ENCODE peak calls at places on chromosomes 11 and 22, in seven cellular contexts. S is HCT116, O is GM23248, K is fibroblast of lung, T is HepG2, B is neural progenitor cell, Q is MM.1S. W is an unnamed sample.

GRCh38 chr22:37270928-37271650 is 11.2 kb upstream of the CYTH4 start:
- DNase-seq in K (peak), T (no peak), Q (no peak), O (peak), B (no peak), S (no peak), W (peak)

GRCh38 chr11:114082767-114083181 is 23.3 kb downstream of the ZBTB16 start:
- DNase-seq in Q (no peak), T (no peak), B (no peak), O (no peak), S (no peak), K (no peak), W (no peak)

GRCh38 chr22:19109198-19110063 is 12.8 kb downstream of the DGCR2 start:
- DNase-seq in B (no peak), O (peak), S (no peak), K (peak), T (peak), Q (peak), W (peak)

GRCh38 chr22:44523981-44524759 is 26.1 kb upstream of the RTL6 start:
- DNase-seq in Q (no peak), O (peak), K (peak), S (no peak), B (no peak), T (no peak), W (peak)

GRCh38 chr11:11558352-11558751 is 63.5 kb downstream of the GALNT18 start:
- DNase-seq in S (no peak), O (no peak), K (no peak), T (no peak), Q (no peak), B (no peak), W (no peak)

GRCh38 chr11:1470681-1471611 is 15.6 kb downstream of the MOB2 start:
- DNase-seq in T (no peak), B (no peak), O (no peak), S (no peak), Q (no peak), K (no peak), W (no peak)

GRCh38 chr11:12087075-12087775 is 23.2 kb upstream of the MICAL2 start:
- DNase-seq in O (peak), B (no peak), T (no peak), S (peak), Q (peak), K (peak), W (peak)

GRCh38 chr11:103534959-103535358 is 425.7 kb downstream of the DYNC2H1 start:
- DNase-seq in S (no peak), B (no peak), Q (no peak), O (no peak), K (no peak), T (no peak), W (no peak)

GRCh38 chr11:130737041-130737830 is 179.0 kb downstream of the SNX19 start:
- DNase-seq in B (no peak), O (no peak), Q (no peak), S (no peak), K (peak), T (no peak), W (peak)

GRCh38 chr11:5390210-5390609 is 6.6 kb downstream of the OR51M1 start:
- DNase-seq in K (no peak), T (no peak), B (no peak), O (no peak), Q (no peak), S (no peak), W (no peak)

GRCh38 chr11:63670077-63670737 is 969 bp downstream of the ATL3 start:
- DNase-seq in O (peak), S (no peak), Q (no peak), B (no peak), T (no peak), K (no peak), W (peak)

GRCh38 chr22:50015451-50016307 is 3.1 kb upstream of the IL17REL start:
- DNase-seq in K (no peak), B (peak), O (no peak), T (no peak), Q (no peak), S (no peak), W (no peak)

GRCh38 chr11:44556735-44557409 is 8.6 kb upstream of the CD82 start:
- DNase-seq in O (peak), S (peak), B (peak), Q (peak), T (peak), K (peak), W (no peak)

GRCh38 chr11:69940246-69940610 is 121.0 kb upstream of the FGF3 start:
- DNase-seq in T (no peak), O (no peak), K (no peak), Q (no peak), S (no peak), B (no peak), W (no peak)

GRCh38 chr11:121578216-121579063 is 125.7 kb upstream of the SORL1-AS1 start:
- DNase-seq in T (no peak), S (no peak), B (no peak), Q (no peak), K (peak), O (peak), W (peak)

GRCh38 chr22:40216041-40216756 is 38.5 kb downstream of the TNRC6B start:
- DNase-seq in Q (peak), O (no peak), S (no peak), B (no peak), T (no peak), K (no peak), W (no peak)

GRCh38 chr11:3735827-3736226 is 61.5 kb downstream of the NUP98 start:
- DNase-seq in S (no peak), T (no peak), O (peak), B (no peak), Q (no peak), K (peak), W (peak)

GRCh38 chr22:28951969-28952521 is 68.7 kb downstream of the ZNRF3 start:
- DNase-seq in B (peak), K (peak), T (peak), O (no peak), Q (no peak), S (no peak), W (peak)

GRCh38 chr11:64969209-64969608 is 2.7 kb downstream of the MAJIN start:
- DNase-seq in O (peak), Q (no peak), T (no peak), B (no peak), K (peak), S (no peak), W (no peak)

GRCh38 chr11:105100206-105100605 is 39.4 kb downstream of the CARD18 start:
- DNase-seq in K (no peak), T (no peak), Q (no peak), S (no peak), O (no peak), B (no peak), W (no peak)

GRCh38 chr22:41664490-41664889 is 24.2 kb downstream of the SNU13 start:
- DNase-seq in O (peak), B (no peak), T (no peak), Q (no peak), K (no peak), S (no peak), W (no peak)

GRCh38 chr11:124865181-124865901 is at the start of gene ROBO3:
- DNase-seq in K (peak), B (peak), T (no peak), O (no peak), S (no peak), Q (no peak), W (no peak)
- TF ChIP-seq EZH2 in K (peak), B (peak), T (no peak), O (no peak), S (no peak), Q (no peak), W (peak)

GRCh38 chr11:23755769-23756168 is 741.1 kb upstream of the LUZP2 start:
- DNase-seq in S (no peak), Q (no peak), T (no peak), O (peak), B (no peak), K (no peak), W (no peak)

GRCh38 chr11:23751280-23751679 is 745.6 kb upstream of the LUZP2 start:
- DNase-seq in T (no peak), O (no peak), S (no peak), Q (no peak), B (no peak), K (no peak), W (no peak)

GRCh38 chr11:23746896-23747295 is 750.0 kb upstream of the LUZP2 start:
- DNase-seq in K (no peak), Q (no peak), S (no peak), O (no peak), B (no peak), T (no peak), W (no peak)

GRCh38 chr11:23755076-23755475 is 741.8 kb upstream of the LUZP2 start:
- DNase-seq in B (no peak), T (no peak), K (no peak), S (no peak), O (peak), Q (no peak), W (no peak)

GRCh38 chr11:23749762-23750430 is 747.0 kb upstream of the LUZP2 start:
- DNase-seq in K (no peak), S (no peak), Q (no peak), B (no peak), O (peak), T (no peak), W (no peak)
- H3K9ac ChIP-seq in K (no peak), S (no peak), Q (no peak), B (no peak), O (no peak), T (no peak), W (no peak)

DNA sequence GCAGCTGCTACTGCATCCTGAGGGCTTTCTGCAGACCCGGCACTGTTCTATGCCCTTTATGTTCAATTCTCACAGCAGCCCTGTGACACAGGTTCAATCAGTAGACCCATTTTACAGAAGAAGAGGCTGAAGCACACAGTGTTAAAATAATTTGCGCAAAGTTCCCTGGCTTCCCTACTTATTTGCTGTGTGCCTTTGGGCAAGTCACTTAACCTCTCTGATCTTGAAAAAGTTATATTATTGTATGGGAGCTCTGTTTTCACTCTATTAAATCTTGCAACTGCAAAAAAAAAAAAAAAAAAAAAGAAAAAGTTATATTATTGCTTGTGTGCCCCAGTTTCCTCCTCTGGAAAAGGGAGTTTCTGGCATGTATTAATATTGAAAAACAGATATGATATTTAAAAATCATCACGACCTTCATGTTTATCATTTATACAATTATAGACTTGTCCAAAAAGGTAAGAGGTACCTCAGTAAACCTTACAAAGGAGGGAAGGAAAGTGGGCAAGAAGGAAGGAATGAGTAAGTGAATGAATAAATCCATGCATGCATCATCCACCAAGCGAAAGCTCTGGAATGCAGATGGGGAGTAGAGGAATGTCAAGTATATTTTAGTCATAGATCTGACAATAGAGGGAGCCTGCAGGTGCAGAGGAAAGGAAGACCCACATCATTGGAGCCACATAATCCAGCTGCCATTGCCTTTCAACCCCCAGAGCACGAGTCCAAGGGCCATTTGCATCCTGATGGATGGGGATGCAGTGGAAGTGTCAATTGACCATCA is 21.2 kb upstream of the ISX start:
- DNase-seq in T (no peak), S (no peak), Q (no peak), B (no peak), K (no peak), O (no peak), W (no peak)
- H3K4me2 ChIP-seq in T (no peak), S (no peak), Q (no peak), B (no peak), K (no peak), O (no peak), W (no peak)

DNA sequence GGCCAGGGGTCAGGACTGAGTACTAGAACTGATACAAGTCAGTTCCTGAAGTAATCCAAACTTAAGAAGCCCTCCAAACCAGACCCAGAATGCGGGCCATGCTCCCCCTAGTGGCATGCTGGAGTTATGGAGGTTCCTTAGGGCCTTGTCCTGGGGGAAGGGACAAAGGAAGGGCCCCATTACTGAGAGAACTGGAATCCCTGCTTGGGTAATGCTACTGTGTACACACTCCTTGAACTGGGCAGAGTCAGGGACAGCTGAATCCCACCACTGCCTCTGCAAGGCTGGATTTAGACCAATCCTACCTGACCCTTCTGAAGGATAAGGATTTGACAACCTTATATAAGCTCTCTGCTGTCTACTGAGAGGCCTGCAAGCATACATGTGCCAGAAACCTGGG is 97.3 kb upstream of the AKIP1 start:
- DNase-seq in B (peak), T (peak), Q (peak), K (peak), S (peak), O (peak), W (peak)
- TF ChIP-seq EZH2 in B (no peak), T (no peak), Q (no peak), K (no peak), S (no peak), O (no peak), W (no peak)

GRCh38 chr22:48925450-48925849 is 902.2 kb downstream of the BRD1 start:
- DNase-seq in O (no peak), K (no peak), Q (no peak), T (no peak), B (no peak), S (no peak), W (no peak)

GRCh38 chr22:48923165-48923875 is 904.4 kb downstream of the BRD1 start:
- DNase-seq in T (no peak), Q (no peak), S (no peak), O (no peak), K (no peak), B (no peak), W (no peak)

GRCh38 chr22:48926663-48927062 is 901.0 kb downstream of the BRD1 start:
- DNase-seq in O (no peak), Q (no peak), B (no peak), T (no peak), K (no peak), S (no peak), W (no peak)

GRCh38 chr22:48921411-48921903 is 906.2 kb downstream of the BRD1 start:
- DNase-seq in O (no peak), Q (no peak), S (no peak), K (no peak), B (no peak), T (no peak), W (no peak)

GRCh38 chr22:48923909-48924475 is 903.7 kb downstream of the BRD1 start:
- DNase-seq in B (no peak), S (no peak), K (no peak), T (no peak), O (no peak), Q (no peak), W (no peak)
- H3K9ac ChIP-seq in B (no peak), S (no peak), K (no peak), T (no peak), O (no peak), Q (no peak), W (no peak)